ENCODE peak calls at places on chromosomes 1 and 21, in four cellular contexts. K is OCI-LY7, I is IMR-90, T is transverse colon. H is an unnamed sample.

GRCh38 chr1:200306954-200307754 is 102.7 kb downstream of the ZNF281 start:
- DNase-seq in K (peak; percentile 64), I (peak; percentile 46), T (no peak), H (peak; percentile 50)

GRCh38 chr21:36150192-36150711 is 6.4 kb upstream of the DOP1B start:
- DNase-seq in K (peak; percentile 89), I (peak; percentile 54), T (no peak), H (no peak)

GRCh38 chr1:115210302-115210711 is 121.0 kb upstream of the TSPAN2 start:
- DNase-seq in K (no peak), I (peak; percentile 58), T (no peak), H (no peak)

GRCh38 chr1:150144606-150145005 is 5.1 kb upstream of the PLEKHO1 start:
- DNase-seq in K (no peak), I (no peak), T (no peak), H (no peak)

GRCh38 chr21:44952929-44953627 is 13.2 kb downstream of the SLX9 start:
- DNase-seq in K (no peak), I (no peak), T (no peak), H (no peak)

GRCh38 chr1:234229676-234230075 is 143.6 kb upstream of the COA6 start:
- DNase-seq in K (no peak), I (no peak), T (no peak), H (no peak)

GRCh38 chr1:65958561-65959350 is 166.1 kb downstream of the PDE4B start:
- DNase-seq in K (peak; percentile 59), I (peak; percentile 60), T (no peak), H (peak; percentile 9)

GRCh38 chr1:48530727-48531351 is 58.8 kb upstream of the SPATA6 start:
- DNase-seq in K (peak; percentile 64), I (peak; percentile 29), T (peak; percentile 78), H (peak; percentile 57)

GRCh38 chr1:93559045-93559444 is 111.1 kb downstream of the FNBP1L start:
- DNase-seq in K (no peak), I (no peak), T (no peak), H (no peak)

GRCh38 chr21:27586986-27587385 is 620.1 kb upstream of the ADAMTS5 start:
- DNase-seq in K (no peak), I (no peak), T (no peak), H (no peak)

GRCh38 chr1:180227843-180228647 is 2.0 kb upstream of the LHX4 start:
- DNase-seq in K (no peak), I (no peak), T (no peak), H (no peak)

GRCh38 chr1:112395832-112396667 is at the start of gene CTTNBP2NL:
- DNase-seq in K (peak; percentile 85), I (peak; percentile 93), T (peak; percentile 97), H (peak; percentile 88)

GRCh38 chr1:215055281-215055935 is 27.1 kb upstream of the KCNK2 start:
- DNase-seq in K (no peak), I (peak; percentile 16), T (no peak), H (no peak)

DNA sequence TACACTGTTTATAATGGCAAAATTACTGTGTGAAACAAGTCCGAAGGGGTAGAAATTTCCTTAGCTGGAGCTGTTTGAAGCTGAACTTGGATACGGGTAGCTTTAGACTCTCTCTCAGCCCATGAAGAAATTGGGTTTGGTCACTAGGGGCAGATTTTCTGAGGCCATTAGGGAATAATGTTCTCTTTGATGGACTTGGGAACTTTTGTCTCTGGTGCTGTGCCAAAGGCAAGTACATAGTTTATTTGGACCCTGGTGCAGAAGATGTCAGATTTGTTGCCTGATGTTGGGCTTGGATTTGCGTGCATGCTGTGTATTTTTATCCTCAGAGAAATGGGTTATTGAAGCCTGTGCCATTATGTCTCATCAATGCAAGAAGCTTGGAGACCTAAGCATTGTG is 109.6 kb downstream of the VPS13D start:
- DNase-seq in K (no peak), I (no peak), T (no peak), H (no peak)
- TF ChIP-seq CTCF in K (peak; percentile 45), I (no peak), T (no peak), H (no peak)

GRCh38 chr1:227805606-227806197 is 9.8 kb upstream of the PRSS38 start:
- DNase-seq in K (no peak), I (peak; percentile 93), T (no peak), H (no peak)
- TF ChIP-seq CTCF in K (no peak), I (no peak), T (no peak), H (no peak)

GRCh38 chr1:87331319-87332269 is 2.9 kb downstream of the LMO4 start:
- DNase-seq in K (no peak), I (peak; percentile 60), T (peak; percentile 83), H (peak; percentile 77)
- TF ChIP-seq CTCF in K (peak; percentile 18), I (peak; percentile 21), T (no peak), H (no peak)

GRCh38 chr1:159930216-159930615 is 4.9 kb upstream of the TAGLN2 start:
- DNase-seq in K (no peak), I (no peak), T (no peak), H (no peak)

GRCh38 chr1:159929155-159930051 is 4.1 kb upstream of the TAGLN2 start:
- DNase-seq in K (no peak), I (no peak), T (no peak), H (no peak)

GRCh38 chr1:159928491-159929050 is 3.3 kb upstream of the TAGLN2 start:
- DNase-seq in K (no peak), I (no peak), T (no peak), H (no peak)

GRCh38 chr1:159927211-159927886 is 2.0 kb upstream of the TAGLN2 start:
- DNase-seq in K (no peak), I (no peak), T (no peak), H (no peak)

GRCh38 chr1:159927887-159928431 is 2.7 kb upstream of the TAGLN2 start:
- DNase-seq in K (no peak), I (no peak), T (no peak), H (peak; percentile 69)
- TF ChIP-seq CTCF in K (no peak), I (no peak), T (no peak), H (no peak)

GRCh38 chr1:157948547-157949152 is 44.8 kb upstream of the KIRREL1 start:
- DNase-seq in K (peak; percentile 84), I (peak; percentile 42), T (peak; percentile 35), H (peak; percentile 24)
- TF ChIP-seq CTCF in K (peak; percentile 90), I (peak; percentile 49), T (no peak), H (peak; percentile 73)

DNA sequence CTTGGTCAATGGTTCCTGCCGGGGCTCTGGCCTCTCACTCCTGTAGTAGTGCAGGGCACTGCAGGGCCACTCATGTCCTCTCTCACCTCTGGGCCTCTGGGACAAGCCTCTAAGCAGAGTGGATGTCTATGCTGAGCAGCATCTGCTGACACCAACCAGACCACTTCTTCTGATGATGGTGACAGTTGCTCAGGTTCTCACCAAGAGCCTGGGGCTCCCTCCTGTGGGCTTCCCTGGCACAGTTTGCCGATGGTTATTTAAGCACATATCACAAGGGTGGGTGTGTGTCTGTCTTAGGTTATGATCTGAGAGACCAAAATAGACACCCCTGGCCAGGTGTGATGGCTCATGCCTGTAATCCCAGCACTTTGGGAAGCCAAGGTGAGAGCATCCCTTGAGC is 17.4 kb upstream of the GPR137B start:
- DNase-seq in K (peak; percentile 27), I (no peak), T (no peak), H (peak; percentile 67)
- TF ChIP-seq CTCF in K (peak; percentile 38), I (no peak), T (no peak), H (peak; percentile 45)

H was measured in GM13977.